ENCODE peak calls at places on chromosomes 13 and 19, in six cellular contexts. One of them, this sample, is unnamed.

GRCh38 chr19:18896421-18896841 is 473 bp upstream of the CERS1 start:
- DNase-seq in progenitor cell of endocrine pancreas: no peak
- DNase-seq in HT1080: no peak
- DNase-seq in gastrocnemius medialis: no peak
- DNase-seq in fibroblast of pulmonary artery: no peak
- DNase-seq in kidney epithelial cell: no peak
- DNase-seq in this sample: no peak

GRCh38 chr19:41860419-41861097 is 503 bp downstream of the RPS19 start:
- DNase-seq in progenitor cell of endocrine pancreas: no peak
- DNase-seq in HT1080: no peak
- DNase-seq in gastrocnemius medialis: no peak
- DNase-seq in fibroblast of pulmonary artery: no peak
- DNase-seq in kidney epithelial cell: no peak
- DNase-seq in this sample: peak

GRCh38 chr13:33212396-33212795 is 73.2 kb downstream of the STARD13 start:
- DNase-seq in progenitor cell of endocrine pancreas: no peak
- DNase-seq in HT1080: no peak
- DNase-seq in gastrocnemius medialis: no peak
- DNase-seq in fibroblast of pulmonary artery: no peak
- DNase-seq in kidney epithelial cell: no peak
- DNase-seq in this sample: no peak

GRCh38 chr19:49398931-49399330 is 10.9 kb downstream of the KASH5 start:
- DNase-seq in progenitor cell of endocrine pancreas: no peak
- DNase-seq in HT1080: no peak
- DNase-seq in gastrocnemius medialis: no peak
- DNase-seq in fibroblast of pulmonary artery: no peak
- DNase-seq in kidney epithelial cell: no peak
- DNase-seq in this sample: no peak

GRCh38 chr13:29190298-29190697 is 370.2 kb downstream of the MTUS2 start:
- DNase-seq in progenitor cell of endocrine pancreas: no peak
- DNase-seq in HT1080: no peak
- DNase-seq in gastrocnemius medialis: no peak
- DNase-seq in fibroblast of pulmonary artery: no peak
- DNase-seq in kidney epithelial cell: no peak
- DNase-seq in this sample: no peak

GRCh38 chr19:9309974-9310446 is 372 bp upstream of the ZNF699 start:
- DNase-seq in progenitor cell of endocrine pancreas: peak
- DNase-seq in HT1080: no peak
- DNase-seq in gastrocnemius medialis: no peak
- DNase-seq in fibroblast of pulmonary artery: peak
- DNase-seq in kidney epithelial cell: peak
- DNase-seq in this sample: peak

GRCh38 chr19:2334426-2334825 is 5.9 kb downstream of the SPPL2B start:
- DNase-seq in progenitor cell of endocrine pancreas: no peak
- DNase-seq in HT1080: no peak
- DNase-seq in gastrocnemius medialis: no peak
- DNase-seq in fibroblast of pulmonary artery: no peak
- DNase-seq in kidney epithelial cell: no peak
- DNase-seq in this sample: no peak

GRCh38 chr13:111789420-111789819 is 277.5 kb upstream of the SOX1 start:
- DNase-seq in progenitor cell of endocrine pancreas: no peak
- DNase-seq in HT1080: no peak
- DNase-seq in gastrocnemius medialis: no peak
- DNase-seq in fibroblast of pulmonary artery: no peak
- DNase-seq in kidney epithelial cell: no peak
- DNase-seq in this sample: no peak

GRCh38 chr19:18503971-18504885 is 17.6 kb downstream of the ELL start:
- DNase-seq in progenitor cell of endocrine pancreas: no peak
- DNase-seq in HT1080: no peak
- DNase-seq in gastrocnemius medialis: no peak
- DNase-seq in fibroblast of pulmonary artery: no peak
- DNase-seq in kidney epithelial cell: peak
- DNase-seq in this sample: no peak

GRCh38 chr19:18317998-18318800 is 4.7 kb downstream of the LSM4 start:
- DNase-seq in progenitor cell of endocrine pancreas: no peak
- DNase-seq in HT1080: no peak
- DNase-seq in gastrocnemius medialis: no peak
- DNase-seq in fibroblast of pulmonary artery: no peak
- DNase-seq in kidney epithelial cell: no peak
- DNase-seq in this sample: no peak

GRCh38 chr19:4675346-4675745 is 5.2 kb upstream of the MYDGF start:
- DNase-seq in progenitor cell of endocrine pancreas: no peak
- DNase-seq in HT1080: no peak
- DNase-seq in gastrocnemius medialis: no peak
- DNase-seq in fibroblast of pulmonary artery: no peak
- DNase-seq in kidney epithelial cell: no peak
- DNase-seq in this sample: no peak

GRCh38 chr13:30847697-30848307 is 58.3 kb upstream of the MEDAG start:
- DNase-seq in progenitor cell of endocrine pancreas: no peak
- DNase-seq in HT1080: peak
- DNase-seq in gastrocnemius medialis: peak
- DNase-seq in fibroblast of pulmonary artery: peak
- DNase-seq in kidney epithelial cell: peak
- DNase-seq in this sample: peak

GRCh38 chr19:46639356-46640061 is 3.5 kb upstream of the GNG8 start:
- DNase-seq in progenitor cell of endocrine pancreas: no peak
- DNase-seq in HT1080: peak
- DNase-seq in gastrocnemius medialis: no peak
- DNase-seq in fibroblast of pulmonary artery: peak
- DNase-seq in kidney epithelial cell: no peak
- DNase-seq in this sample: peak

GRCh38 chr19:45640849-45641273 is 1.7 kb upstream of the EML2 start:
- DNase-seq in progenitor cell of endocrine pancreas: no peak
- DNase-seq in HT1080: no peak
- DNase-seq in gastrocnemius medialis: no peak
- DNase-seq in fibroblast of pulmonary artery: no peak
- DNase-seq in kidney epithelial cell: no peak
- DNase-seq in this sample: no peak

GRCh38 chr19:13132471-13133166 is 14.6 kb downstream of the NACC1 start:
- DNase-seq in progenitor cell of endocrine pancreas: no peak
- DNase-seq in HT1080: peak
- DNase-seq in gastrocnemius medialis: no peak
- DNase-seq in fibroblast of pulmonary artery: peak
- DNase-seq in kidney epithelial cell: no peak
- DNase-seq in this sample: peak